ENCODE peak calls at places on chromosomes 13 and 19, in eight cellular contexts. H, U, P, E, S, G, B and Z are unnamed samples.

GRCh38 chr13:23763328-23763727 is 125.9 kb downstream of the MIPEP start:
- DNase-seq in H (no peak), U (no peak), P (no peak), E (no peak), S (no peak), G (no peak), B (no peak), Z (no peak)

GRCh38 chr13:106513025-106513424 is 22.4 kb downstream of the EFNB2 start:
- DNase-seq in H (no peak), U (peak; percentile 7), P (no peak), E (no peak), S (no peak), G (no peak), B (no peak), Z (no peak)

GRCh38 chr13:20702945-20703784 is at the start of gene IL17D:
- DNase-seq in H (peak; percentile 21), U (peak; percentile 22), P (peak; percentile 49), E (peak; percentile 68), S (peak; percentile 37), G (no peak), B (no peak), Z (peak; percentile 57)

GRCh38 chr19:45643927-45644771 is 5.0 kb upstream of the EML2 start:
- DNase-seq in H (no peak), U (no peak), P (no peak), E (no peak), S (no peak), G (no peak), B (no peak), Z (no peak)

GRCh38 chr19:40507892-40508291 is 41.1 kb downstream of the SPTBN4 start:
- DNase-seq in H (no peak), U (no peak), P (no peak), E (no peak), S (no peak), G (no peak), B (no peak), Z (no peak)

GRCh38 chr19:46495789-46496099 is at the start of gene PNMA8B:
- DNase-seq in H (no peak), U (peak; percentile 75), P (peak; percentile 59), E (peak; percentile 66), S (peak; percentile 44), G (no peak), B (no peak), Z (peak; percentile 64)

GRCh38 chr19:41249707-41250423 is 14.3 kb upstream of the HNRNPUL1 start:
- DNase-seq in H (no peak), U (no peak), P (no peak), E (no peak), S (no peak), G (no peak), B (no peak), Z (no peak)

GRCh38 chr13:53901593-53901992 is 873.0 kb downstream of the OLFM4 start:
- DNase-seq in H (no peak), U (no peak), P (no peak), E (no peak), S (no peak), G (no peak), B (no peak), Z (no peak)

GRCh38 chr13:101556676-101557121 is 104.2 kb downstream of the ITGBL1 start:
- DNase-seq in H (no peak), U (peak; percentile 72), P (no peak), E (peak; percentile 9), S (no peak), G (peak; percentile 76), B (peak; percentile 62), Z (no peak)

GRCh38 chr19:41398042-41398403 is 405 bp downstream of the BCKDHA start:
- DNase-seq in H (no peak), U (no peak), P (no peak), E (no peak), S (no peak), G (no peak), B (no peak), Z (no peak)

GRCh38 chr13:98752111-98752941 is at the start of gene SLC15A1:
- DNase-seq in H (no peak), U (no peak), P (no peak), E (peak; percentile 43), S (no peak), G (no peak), B (no peak), Z (no peak)

GRCh38 chr19:46748325-46749109 is 2.3 kb upstream of the STRN4 start:
- DNase-seq in H (peak; percentile 34), U (peak; percentile 67), P (peak; percentile 58), E (peak; percentile 77), S (peak; percentile 56), G (no peak), B (no peak), Z (peak; percentile 67)

GRCh38 chr13:57557979-57558529 is 73.5 kb upstream of the PCDH17 start:
- DNase-seq in H (no peak), U (no peak), P (no peak), E (no peak), S (no peak), G (no peak), B (no peak), Z (no peak)

GRCh38 chr13:82717249-82717648 is 1165.0 kb downstream of the SLITRK1 start:
- DNase-seq in H (no peak), U (no peak), P (no peak), E (peak; percentile 2), S (no peak), G (peak; percentile 45), B (peak; percentile 1), Z (no peak)

GRCh38 chr13:50928609-50929274 is 19.2 kb downstream of the RNASEH2B start:
- DNase-seq in H (no peak), U (no peak), P (no peak), E (no peak), S (no peak), G (no peak), B (no peak), Z (no peak)

GRCh38 chr19:49447485-49448431 is 3.9 kb downstream of the PIH1D1 start:
- DNase-seq in H (no peak), U (no peak), P (no peak), E (no peak), S (no peak), G (no peak), B (no peak), Z (peak; percentile 40)

GRCh38 chr19:1253514-1254080 is 5.2 kb downstream of the MIDN start:
- DNase-seq in H (no peak), U (no peak), P (no peak), E (no peak), S (no peak), G (no peak), B (no peak), Z (no peak)

GRCh38 chr13:106873810-106874209 is 305.9 kb upstream of the ARGLU1 start:
- DNase-seq in H (no peak), U (no peak), P (no peak), E (no peak), S (no peak), G (no peak), B (no peak), Z (no peak)

GRCh38 chr19:17755977-17756670 is 4.8 kb downstream of the FCHO1 start:
- DNase-seq in H (no peak), U (no peak), P (peak; percentile 31), E (no peak), S (peak; percentile 34), G (no peak), B (no peak), Z (peak; percentile 81)

GRCh38 chr19:33175886-33176669 is 18.1 kb upstream of the LRP3 start:
- DNase-seq in H (no peak), U (peak; percentile 38), P (no peak), E (peak; percentile 45), S (peak; percentile 13), G (no peak), B (no peak), Z (peak; percentile 27)

GRCh38 chr13:50448535-50448981 is 394.9 kb downstream of the DLEU7 start:
- DNase-seq in H (no peak), U (no peak), P (no peak), E (no peak), S (no peak), G (no peak), B (no peak), Z (no peak)

GRCh38 chr19:12769689-12770088 is 5.7 kb downstream of the HOOK2 start:
- DNase-seq in H (no peak), U (no peak), P (no peak), E (no peak), S (peak; percentile 47), G (no peak), B (no peak), Z (peak; percentile 86)